ENCODE peak calls at places on chromosomes 6 and 20, in five cellular contexts. P is cardiac muscle cell, F is testis, R is HFF-Myc, H is SK-N-SH. X is an unnamed sample.

GRCh38 chr20:40860487-40860902 is 168.1 kb upstream of the TOP1 start:
- DNase-seq in R (peak), H (no peak), P (peak), F (no peak), X (peak)

GRCh38 chr6:16420715-16421461 is 182.5 kb downstream of the GMPR start:
- DNase-seq in H (no peak), P (peak), R (peak), F (no peak), X (peak)

GRCh38 chr6:152404936-152405595 is 232.1 kb downstream of the SYNE1 start:
- DNase-seq in F (no peak), R (no peak), H (no peak), P (no peak), X (no peak)

GRCh38 chr6:125986956-125987617 is 747 bp downstream of the TRMT11 start:
- DNase-seq in R (no peak), H (peak), P (peak), F (no peak), X (peak)

GRCh38 chr6:166008441-166009369 is 158.9 kb downstream of the TBXT start:
- DNase-seq in P (peak), F (peak), R (no peak), H (peak), X (peak)

GRCh38 chr6:82022614-82023102 is 224.9 kb downstream of the IBTK start:
- DNase-seq in F (no peak), R (peak), P (peak), H (no peak), X (peak)

GRCh38 chr6:169587992-169588391 is 113.8 kb downstream of the WDR27 start:
- DNase-seq in F (no peak), P (no peak), H (no peak), R (no peak), X (peak)

GRCh38 chr20:8152183-8152582 is 20.1 kb downstream of the PLCB1 start:
- DNase-seq in F (no peak), H (no peak), R (no peak), P (peak), X (peak)

GRCh38 chr6:4323322-4323721 is 187.9 kb upstream of the ECI2 start:
- DNase-seq in R (no peak), F (no peak), P (peak), H (no peak), X (no peak)

GRCh38 chr6:111980168-111980567 is 73.7 kb upstream of the CCN6 start:
- DNase-seq in R (no peak), F (no peak), H (no peak), P (peak), X (peak)

GRCh38 chr6:160979063-160979708 is 12.4 kb upstream of the MAP3K4 start:
- DNase-seq in P (peak), F (no peak), H (no peak), R (no peak), X (peak)

GRCh38 chr6:123764717-123765116 is 38.9 kb upstream of the NKAIN2 start:
- DNase-seq in P (no peak), F (no peak), H (no peak), R (no peak), X (no peak)

GRCh38 chr6:142356271-142356938 is 54.6 kb downstream of the ADGRG6 start:
- DNase-seq in R (no peak), H (no peak), P (peak), F (no peak), X (no peak)

GRCh38 chr20:58568441-58568931 is 53.3 kb upstream of the APCDD1L start:
- DNase-seq in H (no peak), R (no peak), F (no peak), P (no peak), X (no peak)

GRCh38 chr20:11882651-11883050 is 35.0 kb upstream of the BTBD3 start:
- DNase-seq in P (no peak), F (no peak), R (no peak), H (no peak), X (peak)

GRCh38 chr6:160275511-160276003 is 16.9 kb upstream of the SLC22A2 start:
- DNase-seq in H (no peak), P (no peak), R (no peak), F (no peak), X (no peak)

GRCh38 chr20:62402456-62402855 is 4.6 kb downstream of the CABLES2 start:
- DNase-seq in R (no peak), H (no peak), F (no peak), P (no peak), X (peak)

GRCh38 chr6:168473197-168473596 is 32.2 kb downstream of the SMOC2 start:
- DNase-seq in P (no peak), H (no peak), R (no peak), F (no peak), X (no peak)

GRCh38 chr6:82040405-82041221 is 206.9 kb downstream of the IBTK start:
- DNase-seq in P (peak), F (peak), R (peak), H (peak), X (peak)

GRCh38 chr20:4227085-4227821 is 211.9 kb upstream of the RNF24 start:
- DNase-seq in R (no peak), P (peak), F (peak), H (no peak), X (peak)

GRCh38 chr6:107108201-107108890 is 7.0 kb downstream of the BEND3 start:
- DNase-seq in H (no peak), P (no peak), F (no peak), R (no peak), X (no peak)

GRCh38 chr6:169639653-169640278 is 62.1 kb downstream of the WDR27 start:
- DNase-seq in R (no peak), P (no peak), H (no peak), F (no peak), X (no peak)

GRCh38 chr6:141464490-141464889 is 668.2 kb upstream of the GJE1 start:
- DNase-seq in P (peak), H (no peak), R (no peak), F (no peak), X (peak)

GRCh38 chr20:63635431-63636141 is 8.7 kb upstream of the GMEB2 start:
- DNase-seq in R (no peak), F (no peak), P (no peak), H (no peak), X (no peak)

GRCh38 chr20:62315773-62316172 is 13.0 kb downstream of the ADRM1 start:
- DNase-seq in R (no peak), F (no peak), P (no peak), H (no peak), X (no peak)

GRCh38 chr20:38113401-38114325 is 51.4 kb downstream of the TGM2 start:
- DNase-seq in F (peak), R (no peak), H (no peak), P (peak), X (no peak)

GRCh38 chr20:32472581-32473207 is 112.4 kb downstream of the NOL4L start:
- DNase-seq in H (no peak), P (no peak), R (no peak), F (no peak), X (no peak)

GRCh38 chr20:32474009-32474716 is 111.0 kb downstream of the NOL4L start:
- DNase-seq in R (no peak), H (peak), F (peak), P (no peak), X (no peak)

GRCh38 chr20:32473231-32474008 is 111.7 kb downstream of the NOL4L start:
- DNase-seq in F (no peak), P (no peak), R (no peak), H (peak), X (no peak)

GRCh38 chr20:32474967-32475819 is 109.9 kb downstream of the NOL4L start:
- DNase-seq in R (peak), F (peak), H (peak), P (peak), X (peak)

GRCh38 chr20:32474717-32474966 is 110.5 kb downstream of the NOL4L start:
- DNase-seq in H (no peak), F (no peak), P (no peak), R (no peak), X (no peak)
- H3K4me3 ChIP-seq in H (peak), F (peak), P (no peak), R (peak), X (peak)

GRCh38 chr6:113976806-113977205 is 5.9 kb upstream of the HDAC2 start:
- DNase-seq in P (no peak), H (no peak), R (no peak), F (no peak), X (no peak)

GRCh38 chr6:113978084-113978675 is 7.2 kb upstream of the HDAC2 start:
- DNase-seq in R (no peak), F (no peak), H (no peak), P (no peak), X (peak)

GRCh38 chr6:113982055-113982550 is 11.2 kb upstream of the HDAC2 start:
- DNase-seq in F (no peak), P (no peak), H (no peak), R (no peak), X (no peak)

GRCh38 chr6:113979930-113980329 is 9.0 kb upstream of the HDAC2 start:
- DNase-seq in R (no peak), H (no peak), P (no peak), F (no peak), X (no peak)

GRCh38 chr6:113980937-113981554 is 10.1 kb upstream of the HDAC2 start:
- DNase-seq in R (no peak), H (peak), F (no peak), P (peak), X (peak)
- TF ChIP-seq CTCF in R (peak), H (peak), F (peak), P (peak), X (peak)

DNA sequence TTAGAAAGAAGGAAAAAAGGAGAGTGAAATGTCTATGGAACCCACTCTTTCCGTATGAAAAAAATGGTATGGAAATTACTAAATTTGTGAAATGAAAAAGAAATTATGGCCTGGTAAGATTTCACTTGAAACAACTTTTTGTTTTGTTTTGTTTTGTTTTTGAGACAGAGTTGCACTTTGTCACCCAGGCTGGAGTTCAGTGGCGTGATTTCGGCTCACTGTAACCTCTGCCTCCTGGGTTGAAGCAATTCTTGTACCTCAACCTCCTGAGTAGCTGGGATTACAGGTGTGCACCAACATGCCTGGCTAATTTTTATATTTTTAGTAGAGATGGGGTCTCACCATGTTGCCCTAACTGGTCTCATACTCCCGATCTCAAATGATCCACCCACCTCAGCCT is 17.8 kb upstream of the GSTA5 start:
- DNase-seq in F (no peak), P (no peak), H (no peak), R (no peak), X (no peak)
- H3K4me3 ChIP-seq in F (no peak), P (no peak), H (no peak), R (no peak), X (no peak)

GRCh38 chr6:72250664-72251063 is 364.3 kb downstream of the RIMS1 start:
- DNase-seq in P (peak), F (no peak), R (no peak), H (no peak), X (no peak)

GRCh38 chr6:72245565-72245964 is 359.2 kb downstream of the RIMS1 start:
- DNase-seq in H (no peak), R (no peak), F (no peak), P (no peak), X (no peak)

GRCh38 chr6:72248621-72249020 is 362.3 kb downstream of the RIMS1 start:
- DNase-seq in R (no peak), H (no peak), P (peak), F (no peak), X (no peak)

GRCh38 chr6:72246926-72247325 is 360.6 kb downstream of the RIMS1 start:
- DNase-seq in F (no peak), P (peak), H (peak), R (no peak), X (peak)
- TF ChIP-seq CTCF in F (no peak), P (no peak), H (no peak), R (no peak), X (no peak)

X was measured in foreskin fibroblast.